ENCODE peak calls at places on chromosomes 6 and 20, in nine cellular contexts. T, A, Z, D, W, K, I, H and U are unnamed samples.

GRCh38 chr6:52894278-52894677 is 15.2 kb downstream of the GSTA3 start:
- DNase-seq in D (no peak), W (no peak), T (no peak), I (no peak), K (no peak), Z (no peak), H (no peak), A (no peak), U (no peak)

GRCh38 chr6:81003156-81003555 is 749.3 kb downstream of the TENT5A start:
- DNase-seq in W (no peak), A (no peak), D (no peak), H (no peak), T (no peak), Z (no peak), I (no peak), K (no peak), U (no peak)

GRCh38 chr20:47352332-47353223 is 3.9 kb downstream of the ZMYND8 start:
- DNase-seq in H (no peak), T (no peak), Z (peak), K (no peak), I (no peak), A (peak), D (peak), W (no peak), U (peak)

GRCh38 chr6:24660100-24660499 is 6.6 kb downstream of the TDP2 start:
- DNase-seq in Z (no peak), A (no peak), T (no peak), K (no peak), I (no peak), W (no peak), H (no peak), D (no peak), U (no peak)

GRCh38 chr6:2232445-2232844 is 13.0 kb downstream of the GMDS start:
- DNase-seq in D (no peak), T (peak), W (no peak), A (no peak), K (no peak), I (peak), H (no peak), Z (no peak), U (peak)

GRCh38 chr6:157608221-157609075 is 214.6 kb upstream of the SNX9 start:
- DNase-seq in H (no peak), D (no peak), K (no peak), T (no peak), Z (no peak), A (no peak), W (no peak), I (no peak), U (no peak)

GRCh38 chr6:165439928-165440554 is 130.6 kb upstream of the C6orf118 start:
- DNase-seq in I (no peak), D (no peak), K (no peak), A (peak), W (no peak), H (no peak), T (peak), Z (no peak), U (peak)

GRCh38 chr6:2982464-2983121 is 11.2 kb upstream of the SERPINB6 start:
- DNase-seq in K (no peak), Z (no peak), H (no peak), A (no peak), W (no peak), D (no peak), T (no peak), I (no peak), U (no peak)

GRCh38 chr6:3843379-3844096 is 5.6 kb upstream of the FAM50B start:
- DNase-seq in I (no peak), T (no peak), D (no peak), A (no peak), H (no peak), W (no peak), K (no peak), Z (no peak), U (no peak)

GRCh38 chr20:49395659-49396058 is 86.8 kb downstream of the KCNB1 start:
- DNase-seq in T (no peak), D (no peak), I (no peak), A (no peak), W (no peak), K (no peak), Z (no peak), H (no peak), U (no peak)

GRCh38 chr6:150720774-150721233 is 121.1 kb downstream of the PLEKHG1 start:
- DNase-seq in Z (no peak), D (no peak), I (peak), T (peak), W (peak), H (no peak), K (no peak), A (no peak), U (peak)

GRCh38 chr6:98880486-98880885 is 46.1 kb downstream of the POU3F2 start:
- DNase-seq in A (no peak), W (no peak), K (no peak), T (peak), D (no peak), Z (no peak), I (no peak), H (no peak), U (peak)

GRCh38 chr20:45944151-45944964 is 9.9 kb downstream of the PCIF1 start:
- DNase-seq in D (no peak), T (no peak), Z (no peak), H (no peak), I (no peak), W (no peak), A (no peak), K (no peak), U (no peak)

GRCh38 chr20:41316602-41317535 is 662 bp downstream of the ZHX3 start:
- DNase-seq in Z (peak), W (peak), H (peak), K (peak), A (peak), I (peak), D (peak), T (peak), U (peak)

GRCh38 chr6:104606361-104606760 is 253.4 kb downstream of the HACE1 start:
- DNase-seq in A (no peak), K (no peak), H (no peak), I (no peak), W (no peak), D (no peak), Z (no peak), T (no peak), U (no peak)

GRCh38 chr6:71134929-71135642 is 153.5 kb upstream of the OGFRL1 start:
- DNase-seq in I (no peak), H (no peak), T (no peak), D (no peak), K (no peak), W (no peak), A (no peak), Z (no peak), U (no peak)

GRCh38 chr20:8656335-8656734 is 412.6 kb upstream of the PLCB4 start:
- DNase-seq in W (no peak), K (no peak), D (no peak), T (no peak), H (no peak), A (peak), I (no peak), Z (no peak), U (no peak)

GRCh38 chr6:56699066-56699654 is 56.5 kb upstream of the DST start:
- DNase-seq in I (no peak), D (no peak), A (peak), T (peak), W (no peak), Z (no peak), H (no peak), K (no peak), U (no peak)

GRCh38 chr20:62239278-62239879 is 1.1 kb downstream of the OSBPL2 start:
- DNase-seq in D (no peak), W (no peak), H (no peak), K (no peak), I (no peak), Z (no peak), T (no peak), A (peak), U (no peak)

GRCh38 chr6:146990821-146991798 is 213.1 kb upstream of the STXBP5 start:
- DNase-seq in I (no peak), H (no peak), T (no peak), Z (no peak), W (no peak), D (no peak), A (peak), K (no peak), U (no peak)

GRCh38 chr6:22435151-22435550 is 134.2 kb upstream of the HDGFL1 start:
- DNase-seq in A (no peak), T (no peak), H (no peak), K (no peak), W (no peak), Z (no peak), I (no peak), D (no peak), U (no peak)

GRCh38 chr6:150987371-150987828 is 121.9 kb downstream of the MTHFD1L start:
- DNase-seq in H (peak), I (no peak), Z (no peak), W (no peak), D (no peak), T (peak), A (no peak), K (peak), U (peak)

GRCh38 chr6:166075925-166076324 is 91.7 kb downstream of the TBXT start:
- DNase-seq in K (no peak), A (no peak), H (no peak), Z (no peak), D (no peak), T (no peak), W (no peak), I (no peak), U (no peak)

GRCh38 chr6:92371809-92372208 is 1047.5 kb downstream of the EPHA7 start:
- DNase-seq in H (no peak), T (no peak), I (no peak), K (no peak), W (no peak), Z (no peak), A (no peak), D (no peak), U (no peak)

GRCh38 chr6:134956032-134956431 is 6.1 kb upstream of the ALDH8A1 start:
- DNase-seq in A (no peak), I (no peak), T (no peak), H (no peak), Z (no peak), K (no peak), D (no peak), W (no peak), U (no peak)

GRCh38 chr6:130964808-130965604 is 98.0 kb downstream of the EPB41L2 start:
- DNase-seq in Z (no peak), W (no peak), I (no peak), T (no peak), H (no peak), K (no peak), A (no peak), D (no peak), U (no peak)

GRCh38 chr20:36154696-36155628 is at the start of gene EPB41L1:
- DNase-seq in T (peak), A (no peak), D (peak), I (peak), H (no peak), W (peak), K (no peak), Z (no peak), U (no peak)

GRCh38 chr6:150176152-150176551 is 33.3 kb downstream of the PPP1R14C start:
- DNase-seq in K (no peak), T (no peak), I (no peak), A (no peak), Z (peak), D (no peak), W (no peak), H (no peak), U (no peak)

GRCh38 chr6:136134751-136135150 is 115.4 kb downstream of the MTFR2 start:
- DNase-seq in W (no peak), K (no peak), T (no peak), Z (no peak), I (no peak), H (no peak), D (no peak), A (no peak), U (no peak)

GRCh38 chr6:167304912-167305311 is 13.8 kb downstream of the UNC93A start:
- DNase-seq in H (no peak), I (no peak), W (no peak), D (no peak), K (no peak), Z (no peak), T (no peak), A (no peak), U (no peak)

GRCh38 chr6:27775796-27776184 is 136.4 kb downstream of the OR2B2 start:
- DNase-seq in Z (no peak), H (no peak), I (no peak), K (no peak), T (no peak), A (no peak), W (no peak), D (no peak), U (no peak)

GRCh38 chr20:16498526-16499140 is 74.6 kb downstream of the KIF16B start:
- DNase-seq in W (no peak), K (no peak), T (no peak), Z (no peak), I (no peak), A (no peak), H (no peak), D (no peak), U (no peak)

GRCh38 chr6:72787521-72788031 is 165.7 kb downstream of the KCNQ5 start:
- DNase-seq in T (no peak), A (no peak), K (no peak), W (no peak), H (no peak), D (no peak), Z (no peak), I (no peak), U (no peak)

GRCh38 chr20:57442888-57443239 is 51.7 kb downstream of the RBM38 start:
- DNase-seq in H (no peak), W (no peak), K (no peak), Z (no peak), I (no peak), D (no peak), T (no peak), A (no peak), U (no peak)

GRCh38 chr6:47360388-47360787 is 50.7 kb upstream of the TNFRSF21 start:
- DNase-seq in D (no peak), W (no peak), H (no peak), I (peak), K (no peak), Z (no peak), A (no peak), T (no peak), U (peak)

GRCh38 chr6:158654498-158654897 is 4.6 kb downstream of the SYTL3 start:
- DNase-seq in K (no peak), Z (peak), W (no peak), H (no peak), I (no peak), D (no peak), T (no peak), A (peak), U (no peak)

GRCh38 chr6:157668690-157669089 is 154.4 kb upstream of the SNX9 start:
- DNase-seq in K (no peak), W (no peak), I (no peak), H (no peak), T (no peak), Z (no peak), D (no peak), A (no peak), U (no peak)

GRCh38 chr20:14446446-14446845 is 109.0 kb upstream of the FLRT3 start:
- DNase-seq in K (no peak), H (no peak), A (no peak), D (no peak), W (no peak), I (no peak), T (no peak), Z (no peak), U (no peak)